ENCODE peak calls at places on chromosomes 16 and 17, in five cellular contexts. F is fibroblast of lung, O is mucosa of descending colon, K is cardiac muscle cell, E is endothelial cell of umbilical vein. P is an unnamed sample.
A peak's percentile ranks its signal among the peaks of the same experiment; 100 is the strongest.

GRCh38 chr17:73831699-73832098 is 187.5 kb upstream of the SDK2 start:
- DNase-seq in E (no peak), F (no peak), O (no peak), K (no peak), P (no peak)

GRCh38 chr16:4306439-4307214 is 9.2 kb upstream of the GLIS2 start:
- DNase-seq in F (no peak), E (no peak), K (no peak), O (no peak), P (no peak)

GRCh38 chr16:48619547-48619946 is 9.6 kb upstream of the N4BP1 start:
- DNase-seq in E (no peak), K (no peak), O (no peak), F (no peak), P (no peak)

GRCh38 chr16:67082891-67083290 is 26.9 kb upstream of the PHAF1 start:
- DNase-seq in K (no peak), F (peak; percentile 39), E (no peak), O (no peak), P (no peak)

GRCh38 chr17:74328487-74328886 is 2.5 kb downstream of the KIF19 start:
- DNase-seq in O (no peak), E (no peak), F (no peak), K (no peak), P (no peak)

GRCh38 chr17:66925811-66926500 is 38.6 kb upstream of the CACNG4 start:
- DNase-seq in O (no peak), K (no peak), E (no peak), F (no peak), P (no peak)

GRCh38 chr16:57283214-57283955 is 1.1 kb downstream of the PLLP start:
- DNase-seq in O (peak; percentile 34), E (no peak), K (no peak), F (no peak), P (no peak)

GRCh38 chr17:57609125-57609877 is 135.8 kb downstream of the CCDC182 start:
- DNase-seq in O (no peak), E (no peak), K (no peak), F (no peak), P (no peak)

GRCh38 chr17:52376137-52376536 is 217.6 kb upstream of the CA10 start:
- DNase-seq in E (no peak), O (no peak), F (no peak), K (no peak), P (no peak)

GRCh38 chr16:84357191-84357651 is 11.1 kb upstream of the ATP2C2 start:
- DNase-seq in F (peak; percentile 73), O (no peak), E (no peak), K (peak; percentile 46), P (no peak)

GRCh38 chr16:50711862-50712567 is 18.6 kb downstream of the NOD2 start:
- DNase-seq in E (no peak), K (peak; percentile 28), F (no peak), O (no peak), P (no peak)

GRCh38 chr16:53041196-53041977 is 11.3 kb downstream of the CHD9NB start:
- DNase-seq in F (no peak), O (peak; percentile 59), E (peak; percentile 74), K (peak; percentile 90), P (no peak)

GRCh38 chr17:2084766-2085647 is 30.1 kb downstream of the HIC1 start:
- DNase-seq in E (peak; percentile 98), K (peak; percentile 93), F (peak; percentile 71), O (peak; percentile 86), P (no peak)

GRCh38 chr16:84042879-84043485 is 387 bp upstream of the SLC38A8 start:
- DNase-seq in E (no peak), F (no peak), O (peak; percentile 12), K (no peak), P (no peak)

GRCh38 chr16:81238296-81239011 is at the start of gene BCO1:
- DNase-seq in O (peak; percentile 25), F (peak; percentile 78), E (peak; percentile 43), K (peak; percentile 57), P (peak; percentile 14)

GRCh38 chr16:88298166-88298881 is 84.4 kb upstream of the ZNF469 start:
- DNase-seq in F (peak; percentile 65), E (no peak), O (no peak), K (peak; percentile 64), P (no peak)

GRCh38 chr17:13557077-13557476 is 44.7 kb downstream of the HS3ST3A1 start:
- DNase-seq in K (peak; percentile 53), F (peak; percentile 93), O (no peak), E (no peak), P (no peak)

GRCh38 chr16:81703177-81704155 is 75.6 kb upstream of the PLCG2 start:
- DNase-seq in O (no peak), F (peak; percentile 96), K (peak; percentile 93), E (peak; percentile 84), P (no peak)

GRCh38 chr17:75878174-75878998 is at the start of gene TRIM47:
- DNase-seq in O (peak; percentile 84), E (peak; percentile 72), K (peak; percentile 89), F (peak; percentile 65), P (no peak)

GRCh38 chr17:36760425-36760824 is 159.0 kb downstream of the MRM1 start:
- DNase-seq in O (no peak), F (no peak), K (no peak), E (no peak), P (no peak)

GRCh38 chr17:73690581-73691135 is 46.4 kb upstream of the SDK2 start:
- DNase-seq in K (no peak), F (no peak), E (no peak), O (no peak), P (no peak)

GRCh38 chr16:12462690-12463646 is 340.7 kb downstream of the CPPED1 start:
- DNase-seq in F (peak; percentile 85), O (no peak), E (peak; percentile 70), K (peak; percentile 63), P (no peak)

GRCh38 chr16:70777973-70778406 is 23.0 kb downstream of the VAC14 start:
- DNase-seq in K (no peak), F (no peak), O (peak; percentile 13), E (no peak), P (peak; percentile 97)

GRCh38 chr16:14364386-14365199 is 265.5 kb downstream of the PARN start:
- DNase-seq in K (peak; percentile 30), O (no peak), F (peak; percentile 96), E (no peak), P (no peak)
- TF ChIP-seq CTCF in K (no peak), O (no peak), F (no peak), E (no peak), P (no peak)

GRCh38 chr16:55655709-55656694 is at the start of gene SLC6A2:
- DNase-seq in E (no peak), F (no peak), O (no peak), K (no peak), P (no peak)
- TF ChIP-seq CTCF in E (no peak), F (no peak), O (no peak), K (no peak), P (peak; percentile 16)

GRCh38 chr17:40561294-40561870 is 3.9 kb downstream of the CCR7 start:
- DNase-seq in O (no peak), K (no peak), F (no peak), E (no peak), P (no peak)

GRCh38 chr17:40559016-40559853 is 6.0 kb downstream of the CCR7 start:
- DNase-seq in O (no peak), F (no peak), E (no peak), K (peak; percentile 53), P (peak; percentile 81)

GRCh38 chr17:40559954-40560591 is 5.2 kb downstream of the CCR7 start:
- DNase-seq in K (peak; percentile 97), E (peak; percentile 88), F (peak; percentile 89), O (peak; percentile 94), P (peak; percentile 86)

GRCh38 chr17:40561871-40562611 is 3.2 kb downstream of the CCR7 start:
- DNase-seq in K (no peak), F (no peak), O (no peak), E (no peak), P (no peak)

GRCh38 chr17:40560592-40561293 is 4.5 kb downstream of the CCR7 start:
- DNase-seq in O (no peak), K (peak; percentile 77), E (no peak), F (peak; percentile 92), P (no peak)
- TF ChIP-seq CTCF in O (no peak), K (no peak), E (no peak), F (no peak), P (no peak)

DNA sequence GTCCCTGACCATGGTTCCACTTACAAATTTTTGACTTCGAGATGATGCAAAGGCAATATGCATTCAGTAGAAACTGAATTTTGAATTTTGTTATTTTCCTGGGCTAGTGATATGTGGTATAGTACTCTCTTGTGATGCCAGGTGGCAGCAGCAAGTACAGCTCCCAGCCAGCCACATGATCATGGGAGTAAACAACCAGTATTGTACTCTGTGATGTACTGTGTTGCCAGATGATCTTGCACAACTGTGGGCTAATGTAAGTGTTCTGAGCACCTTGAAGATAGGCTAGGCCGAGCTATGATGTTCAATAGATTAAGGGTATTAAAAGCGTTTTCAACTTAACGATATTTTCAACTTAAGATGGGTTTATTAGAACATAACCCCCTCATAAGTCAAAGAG is 250.8 kb downstream of the STX8 start:
- DNase-seq in O (no peak), K (peak; percentile 30), E (no peak), F (no peak), P (peak; percentile 6)
- TF ChIP-seq CTCF in O (no peak), K (no peak), E (no peak), F (no peak), P (peak; percentile 34)